ENCODE peak calls at places on chromosomes 5 and 9, in eight cellular contexts. Q is stimulated activated CD4-positive, alpha-beta T cell treated with anti-CD3 and anti-CD28 coated beads, Interleukin-12 subunit alpha, Interleukin-12 subunit beta, amount 100 ng/mL, for 48 hours; W is lower lobe of right lung; J is CD8-positive, alpha-beta memory T cell; U is NCI-H460; P is amniotic stem cell; O is CD14-positive monocyte; S is CD4-positive, alpha-beta T cell. K is an unnamed sample.
A peak's percentile ranks its signal among the peaks of the same experiment; 100 is the strongest.

GRCh38 chr5:159773062-159773924 is 143.0 kb upstream of the ADRA1B start:
- DNase-seq in Q (peak; percentile 78), W (peak; percentile 68), J (peak; percentile 41), U (peak; percentile 36), P (peak; percentile 83), O (peak; percentile 76), S (peak; percentile 7), K (peak; percentile 68)

GRCh38 chr5:138925090-138925635 is 50.0 kb upstream of the LRRTM2 start:
- DNase-seq in Q (no peak), W (no peak), J (no peak), U (no peak), P (no peak), O (no peak), S (no peak), K (no peak)

GRCh38 chr9:110668528-110669167 is at the start of gene MUSK:
- DNase-seq in Q (no peak), W (no peak), J (no peak), U (no peak), P (no peak), O (no peak), S (no peak), K (no peak)

GRCh38 chr9:18791074-18791473 is 241.9 kb downstream of the SAXO1 start:
- DNase-seq in Q (no peak), W (no peak), J (no peak), U (peak; percentile 33), P (no peak), O (no peak), S (no peak), K (peak; percentile 58)

GRCh38 chr9:108416321-108416720 is 439.5 kb downstream of the ACTL7B start:
- DNase-seq in Q (no peak), W (no peak), J (no peak), U (no peak), P (no peak), O (no peak), S (no peak), K (no peak)

GRCh38 chr5:45109062-45109461 is 300.3 kb downstream of the MRPS30 start:
- DNase-seq in Q (no peak), W (no peak), J (no peak), U (no peak), P (no peak), O (no peak), S (no peak), K (peak; percentile 3)

GRCh38 chr5:109903061-109903460 is 213.3 kb downstream of the MAN2A1 start:
- DNase-seq in Q (no peak), W (no peak), J (no peak), U (no peak), P (no peak), O (no peak), S (no peak), K (no peak)

GRCh38 chr9:71806916-71807315 is 38.6 kb upstream of the CEMIP2 start:
- DNase-seq in Q (peak; percentile 40), W (peak; percentile 61), J (peak; percentile 29), U (peak; percentile 76), P (peak; percentile 49), O (peak; percentile 55), S (peak; percentile 31), K (peak; percentile 94)

GRCh38 chr9:133035669-133036068 is 4.9 kb downstream of the GTF3C5 start:
- DNase-seq in Q (no peak), W (peak; percentile 11), J (no peak), U (no peak), P (no peak), O (no peak), S (no peak), K (no peak)

GRCh38 chr9:97853844-97854695 is 1.0 kb downstream of the FOXE1 start:
- DNase-seq in Q (peak; percentile 42), W (peak; percentile 55), J (no peak), U (peak; percentile 44), P (no peak), O (peak; percentile 69), S (peak; percentile 54), K (peak; percentile 69)

GRCh38 chr9:36971935-36972488 is 62.1 kb downstream of the PAX5 start:
- DNase-seq in Q (no peak), W (no peak), J (no peak), U (no peak), P (no peak), O (no peak), S (no peak), K (no peak)

GRCh38 chr5:128905225-128906110 is 59.8 kb upstream of the SLC27A6 start:
- DNase-seq in Q (no peak), W (no peak), J (no peak), U (peak; percentile 64), P (peak; percentile 2), O (no peak), S (no peak), K (no peak)

GRCh38 chr9:25481377-25481776 is 196.9 kb downstream of the TUSC1 start:
- DNase-seq in Q (no peak), W (no peak), J (no peak), U (no peak), P (no peak), O (no peak), S (no peak), K (peak; percentile 24)

GRCh38 chr5:41408676-41409443 is 101.5 kb downstream of the PLCXD3 start:
- DNase-seq in Q (no peak), W (no peak), J (no peak), U (no peak), P (peak; percentile 10), O (no peak), S (no peak), K (no peak)

GRCh38 chr5:143302344-143302743 is 101.1 kb downstream of the NR3C1 start:
- DNase-seq in Q (no peak), W (no peak), J (no peak), U (no peak), P (no peak), O (no peak), S (no peak), K (no peak)

GRCh38 chr5:56569051-56569450 is 246.3 kb upstream of the MAP3K1 start:
- DNase-seq in Q (no peak), W (no peak), J (no peak), U (no peak), P (no peak), O (no peak), S (no peak), K (no peak)

GRCh38 chr5:170818222-170818621 is 34.7 kb downstream of the GABRP start:
- DNase-seq in Q (no peak), W (no peak), J (no peak), U (no peak), P (peak; percentile 35), O (no peak), S (no peak), K (no peak)

GRCh38 chr5:122129332-122129731 is at the start of gene ZNF474:
- DNase-seq in Q (no peak), W (no peak), J (no peak), U (no peak), P (peak; percentile 91), O (no peak), S (no peak), K (peak; percentile 90)